ENCODE peak calls at places on chromosomes 3 and 15, in six cellular contexts. H, D, I, Z, V and A are unnamed samples.

GRCh38 chr15:97521390-97521789 is 439.1 kb upstream of the ARRDC4 start:
- DNase-seq in H (no peak), D (no peak), I (no peak), Z (no peak), V (no peak), A (no peak)

GRCh38 chr3:168416446-168416845 is 320.7 kb upstream of the GOLIM4 start:
- DNase-seq in H (no peak), D (no peak), I (no peak), Z (no peak), V (no peak), A (no peak)

GRCh38 chr3:194325424-194326165 is 25.5 kb downstream of the CPN2 start:
- DNase-seq in H (no peak), D (no peak), I (peak), Z (no peak), V (no peak), A (no peak)

GRCh38 chr3:194046995-194047681 is 88.8 kb upstream of the HES1 start:
- DNase-seq in H (no peak), D (no peak), I (no peak), Z (no peak), V (peak), A (no peak)

GRCh38 chr3:128438488-128439072 is 28.1 kb downstream of the DNAJB8 start:
- DNase-seq in H (no peak), D (peak), I (no peak), Z (no peak), V (peak), A (no peak)

GRCh38 chr3:65153850-65154512 is 466.2 kb upstream of the ADAMTS9 start:
- DNase-seq in H (no peak), D (no peak), I (no peak), Z (no peak), V (no peak), A (no peak)

GRCh38 chr3:183958226-183958625 is 59.5 kb downstream of the ABCC5 start:
- DNase-seq in H (no peak), D (no peak), I (no peak), Z (no peak), V (no peak), A (no peak)

GRCh38 chr3:70832035-70832795 is 519.8 kb upstream of the MDFIC2 start:
- DNase-seq in H (no peak), D (no peak), I (no peak), Z (no peak), V (no peak), A (no peak)

GRCh38 chr3:50150863-50151686 is 4.0 kb upstream of the SEMA3F start:
- DNase-seq in H (no peak), D (no peak), I (no peak), Z (no peak), V (no peak), A (no peak)

GRCh38 chr15:66883322-66883911 is 181.4 kb downstream of the SMAD6 start:
- DNase-seq in H (no peak), D (no peak), I (no peak), Z (peak), V (no peak), A (peak)

GRCh38 chr3:195905970-195906864 is 2.1 kb downstream of the TNK2 start:
- DNase-seq in H (no peak), D (no peak), I (peak), Z (peak), V (peak), A (no peak)

GRCh38 chr3:109863701-109864100 is 526.4 kb upstream of the DPPA4 start:
- DNase-seq in H (no peak), D (no peak), I (no peak), Z (no peak), V (no peak), A (no peak)

GRCh38 chr3:50573566-50574279 is 4.4 kb downstream of the HEMK1 start:
- DNase-seq in H (no peak), D (no peak), I (no peak), Z (no peak), V (no peak), A (no peak)

GRCh38 chr3:146161725-146162047 is 702 bp upstream of the PLOD2 start:
- DNase-seq in H (no peak), D (no peak), I (no peak), Z (no peak), V (no peak), A (no peak)

GRCh38 chr3:115402651-115403050 is 220.7 kb upstream of the GAP43 start:
- DNase-seq in H (no peak), D (no peak), I (no peak), Z (no peak), V (no peak), A (no peak)

GRCh38 chr3:124178531-124178930 is 186.6 kb upstream of the ROPN1 start:
- DNase-seq in H (no peak), D (no peak), I (no peak), Z (no peak), V (no peak), A (no peak)

GRCh38 chr3:196517919-196518318 is 2.8 kb upstream of the SMCO1 start:
- DNase-seq in H (no peak), D (no peak), I (no peak), Z (no peak), V (peak), A (no peak)